ENCODE peak calls at places on chromosomes 2 and 18, in eight cellular contexts. One of them, this sample, is unnamed.
A peak's percentile ranks its signal among the peaks of the same experiment; 100 is the strongest.

GRCh38 chr2:96895709-96896651 is 26.1 kb upstream of the SEMA4C start:
- DNase-seq in CD4-positive, alpha-beta T cell: peak; percentile 38
- DNase-seq in GM12865: no peak
- DNase-seq in heart left ventricle: no peak
- DNase-seq in foreskin fibroblast: no peak
- DNase-seq in AG09319: no peak
- DNase-seq in cardiac muscle cell: no peak
- DNase-seq in HFF-Myc: no peak
- DNase-seq in this sample: no peak

GRCh38 chr18:63099026-63099840 is 220.3 kb downstream of the BCL2 start:
- DNase-seq in cardiac muscle cell: no peak
- DNase-seq in CD4-positive, alpha-beta T cell: no peak
- DNase-seq in foreskin fibroblast: no peak
- DNase-seq in heart left ventricle: no peak
- DNase-seq in HFF-Myc: no peak
- DNase-seq in AG09319: no peak
- DNase-seq in GM12865: no peak
- DNase-seq in this sample: no peak

GRCh38 chr2:143778981-143779380 is 649.8 kb downstream of the ARHGAP15 start:
- DNase-seq in foreskin fibroblast: peak; percentile 4
- DNase-seq in cardiac muscle cell: no peak
- DNase-seq in HFF-Myc: no peak
- DNase-seq in AG09319: no peak
- DNase-seq in heart left ventricle: no peak
- DNase-seq in GM12865: no peak
- DNase-seq in CD4-positive, alpha-beta T cell: no peak
- DNase-seq in this sample: no peak

GRCh38 chr18:80006726-80007125 is 18.4 kb upstream of the TXNL4A start:
- DNase-seq in CD4-positive, alpha-beta T cell: no peak
- DNase-seq in foreskin fibroblast: no peak
- DNase-seq in AG09319: no peak
- DNase-seq in GM12865: no peak
- DNase-seq in cardiac muscle cell: no peak
- DNase-seq in HFF-Myc: no peak
- DNase-seq in heart left ventricle: no peak
- DNase-seq in this sample: no peak

GRCh38 chr2:227748079-227748478 is 2.4 kb downstream of the SCYGR8 start:
- DNase-seq in foreskin fibroblast: no peak
- DNase-seq in GM12865: peak; percentile 28
- DNase-seq in HFF-Myc: no peak
- DNase-seq in cardiac muscle cell: no peak
- DNase-seq in heart left ventricle: no peak
- DNase-seq in AG09319: no peak
- DNase-seq in CD4-positive, alpha-beta T cell: no peak
- DNase-seq in this sample: peak; percentile 53

GRCh38 chr18:59155140-59155539 is 15.5 kb downstream of the SEC11C start:
- DNase-seq in GM12865: no peak
- DNase-seq in cardiac muscle cell: peak; percentile 9
- DNase-seq in AG09319: peak; percentile 43
- DNase-seq in HFF-Myc: peak; percentile 22
- DNase-seq in heart left ventricle: no peak
- DNase-seq in CD4-positive, alpha-beta T cell: no peak
- DNase-seq in foreskin fibroblast: peak; percentile 14
- DNase-seq in this sample: no peak

GRCh38 chr2:17636989-17637906 is 96.8 kb downstream of the VSNL1 start:
- DNase-seq in GM12865: no peak
- DNase-seq in AG09319: no peak
- DNase-seq in cardiac muscle cell: no peak
- DNase-seq in foreskin fibroblast: no peak
- DNase-seq in HFF-Myc: no peak
- DNase-seq in CD4-positive, alpha-beta T cell: no peak
- DNase-seq in heart left ventricle: no peak
- DNase-seq in this sample: no peak

GRCh38 chr2:148658807-148659722 is 14.5 kb downstream of the EPC2 start:
- DNase-seq in AG09319: no peak
- DNase-seq in CD4-positive, alpha-beta T cell: no peak
- DNase-seq in cardiac muscle cell: peak; percentile 54
- DNase-seq in HFF-Myc: no peak
- DNase-seq in foreskin fibroblast: no peak
- DNase-seq in heart left ventricle: no peak
- DNase-seq in GM12865: peak; percentile 73
- DNase-seq in this sample: no peak

GRCh38 chr2:206572725-206573124 is 69.6 kb upstream of the FAM237A start:
- DNase-seq in HFF-Myc: no peak
- DNase-seq in AG09319: no peak
- DNase-seq in heart left ventricle: no peak
- DNase-seq in foreskin fibroblast: no peak
- DNase-seq in CD4-positive, alpha-beta T cell: no peak
- DNase-seq in GM12865: no peak
- DNase-seq in cardiac muscle cell: no peak
- DNase-seq in this sample: no peak

GRCh38 chr18:73201940-73202339 is 334.2 kb upstream of the NETO1 start:
- DNase-seq in AG09319: no peak
- DNase-seq in foreskin fibroblast: no peak
- DNase-seq in CD4-positive, alpha-beta T cell: no peak
- DNase-seq in cardiac muscle cell: no peak
- DNase-seq in HFF-Myc: no peak
- DNase-seq in heart left ventricle: no peak
- DNase-seq in GM12865: no peak
- DNase-seq in this sample: no peak

GRCh38 chr2:56985609-56986008 is 801.8 kb downstream of the CCDC85A start:
- DNase-seq in AG09319: no peak
- DNase-seq in cardiac muscle cell: no peak
- DNase-seq in GM12865: no peak
- DNase-seq in foreskin fibroblast: no peak
- DNase-seq in CD4-positive, alpha-beta T cell: no peak
- DNase-seq in heart left ventricle: no peak
- DNase-seq in HFF-Myc: no peak
- DNase-seq in this sample: no peak
- TF ChIP-seq CTCF in AG09319: no peak
- TF ChIP-seq CTCF in cardiac muscle cell: no peak
- TF ChIP-seq CTCF in GM12865: no peak
- TF ChIP-seq CTCF in foreskin fibroblast: no peak
- TF ChIP-seq CTCF in CD4-positive, alpha-beta T cell: no peak
- TF ChIP-seq CTCF in heart left ventricle: no peak
- TF ChIP-seq CTCF in HFF-Myc: no peak
- TF ChIP-seq CTCF in this sample: no peak

GRCh38 chr18:26771524-26771923 is 94.0 kb downstream of the AQP4 start:
- DNase-seq in CD4-positive, alpha-beta T cell: no peak
- DNase-seq in heart left ventricle: no peak
- DNase-seq in AG09319: no peak
- DNase-seq in GM12865: peak; percentile 33
- DNase-seq in HFF-Myc: no peak
- DNase-seq in cardiac muscle cell: peak; percentile 51
- DNase-seq in foreskin fibroblast: no peak
- DNase-seq in this sample: no peak
- TF ChIP-seq CTCF in CD4-positive, alpha-beta T cell: no peak
- TF ChIP-seq CTCF in heart left ventricle: peak; percentile 35
- TF ChIP-seq CTCF in AG09319: peak; percentile 28
- TF ChIP-seq CTCF in GM12865: peak; percentile 43
- TF ChIP-seq CTCF in HFF-Myc: peak; percentile 18
- TF ChIP-seq CTCF in cardiac muscle cell: peak; percentile 65
- TF ChIP-seq CTCF in foreskin fibroblast: peak; percentile 6
- TF ChIP-seq CTCF in this sample: peak; percentile 35

GRCh38 chr2:45124456-45124855 is 115.2 kb upstream of the SIX2 start:
- DNase-seq in HFF-Myc: no peak
- DNase-seq in AG09319: no peak
- DNase-seq in foreskin fibroblast: no peak
- DNase-seq in CD4-positive, alpha-beta T cell: no peak
- DNase-seq in cardiac muscle cell: no peak
- DNase-seq in heart left ventricle: no peak
- DNase-seq in GM12865: no peak
- DNase-seq in this sample: no peak

GRCh38 chr2:45125232-45125631 is 116.0 kb upstream of the SIX2 start:
- DNase-seq in foreskin fibroblast: no peak
- DNase-seq in heart left ventricle: no peak
- DNase-seq in CD4-positive, alpha-beta T cell: no peak
- DNase-seq in GM12865: no peak
- DNase-seq in HFF-Myc: no peak
- DNase-seq in AG09319: no peak
- DNase-seq in cardiac muscle cell: no peak
- DNase-seq in this sample: no peak

GRCh38 chr2:45128580-45128997 is 119.3 kb upstream of the SIX2 start:
- DNase-seq in GM12865: no peak
- DNase-seq in CD4-positive, alpha-beta T cell: no peak
- DNase-seq in HFF-Myc: peak; percentile 73
- DNase-seq in cardiac muscle cell: peak; percentile 98
- DNase-seq in heart left ventricle: no peak
- DNase-seq in AG09319: peak; percentile 90
- DNase-seq in foreskin fibroblast: peak; percentile 93
- DNase-seq in this sample: no peak

GRCh38 chr2:45127891-45128290 is 118.6 kb upstream of the SIX2 start:
- DNase-seq in AG09319: no peak
- DNase-seq in HFF-Myc: no peak
- DNase-seq in foreskin fibroblast: no peak
- DNase-seq in heart left ventricle: no peak
- DNase-seq in CD4-positive, alpha-beta T cell: no peak
- DNase-seq in GM12865: no peak
- DNase-seq in cardiac muscle cell: no peak
- DNase-seq in this sample: no peak

GRCh38 chr2:45127321-45127720 is 118.1 kb upstream of the SIX2 start:
- DNase-seq in foreskin fibroblast: no peak
- DNase-seq in cardiac muscle cell: no peak
- DNase-seq in AG09319: no peak
- DNase-seq in heart left ventricle: no peak
- DNase-seq in HFF-Myc: no peak
- DNase-seq in CD4-positive, alpha-beta T cell: no peak
- DNase-seq in GM12865: no peak
- DNase-seq in this sample: no peak
- TF ChIP-seq CTCF in foreskin fibroblast: no peak
- TF ChIP-seq CTCF in cardiac muscle cell: no peak
- TF ChIP-seq CTCF in AG09319: no peak
- TF ChIP-seq CTCF in heart left ventricle: no peak
- TF ChIP-seq CTCF in HFF-Myc: no peak
- TF ChIP-seq CTCF in CD4-positive, alpha-beta T cell: no peak
- TF ChIP-seq CTCF in GM12865: no peak
- TF ChIP-seq CTCF in this sample: no peak

DNA sequence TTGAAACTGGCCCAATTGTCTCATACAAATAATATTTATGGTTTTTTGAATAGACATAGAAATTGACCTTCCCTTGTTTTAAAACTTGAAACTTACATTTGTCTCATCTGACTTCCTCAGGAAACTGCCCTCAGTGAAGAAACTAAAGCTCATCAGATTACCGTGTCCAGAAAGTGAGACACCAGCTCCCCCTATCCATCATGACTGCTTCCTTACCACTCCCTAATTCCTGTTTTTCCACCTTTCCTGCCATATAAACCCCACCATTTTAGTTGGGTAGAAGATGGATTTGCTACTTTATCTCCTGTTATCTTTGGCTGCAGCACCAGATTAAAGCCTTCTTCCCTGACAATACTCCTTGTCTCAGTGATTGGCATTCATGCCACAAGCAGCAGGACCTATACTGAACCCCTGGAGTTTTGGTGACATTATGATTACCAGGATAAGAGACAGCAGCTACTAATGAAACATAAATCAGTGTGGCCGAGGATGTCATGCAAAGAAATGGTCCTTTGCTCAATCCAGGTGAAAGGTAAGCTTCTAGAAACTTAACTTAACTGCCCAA is 1627.6 kb upstream of the ZEB2 start:
- DNase-seq in cardiac muscle cell: peak; percentile 30
- DNase-seq in foreskin fibroblast: no peak
- DNase-seq in GM12865: no peak
- DNase-seq in heart left ventricle: no peak
- DNase-seq in AG09319: no peak
- DNase-seq in HFF-Myc: no peak
- DNase-seq in CD4-positive, alpha-beta T cell: no peak
- DNase-seq in this sample: no peak
- TF ChIP-seq CTCF in cardiac muscle cell: peak; percentile 24
- TF ChIP-seq CTCF in foreskin fibroblast: no peak
- TF ChIP-seq CTCF in GM12865: no peak
- TF ChIP-seq CTCF in heart left ventricle: no peak
- TF ChIP-seq CTCF in AG09319: no peak
- TF ChIP-seq CTCF in HFF-Myc: peak; percentile 7
- TF ChIP-seq CTCF in CD4-positive, alpha-beta T cell: no peak
- TF ChIP-seq CTCF in this sample: no peak

GRCh38 chr2:150911766-150912280 is 349.8 kb downstream of the RBM43 start:
- DNase-seq in GM12865: no peak
- DNase-seq in cardiac muscle cell: peak; percentile 96
- DNase-seq in foreskin fibroblast: peak; percentile 89
- DNase-seq in AG09319: peak; percentile 86
- DNase-seq in HFF-Myc: peak; percentile 44
- DNase-seq in heart left ventricle: no peak
- DNase-seq in CD4-positive, alpha-beta T cell: no peak
- DNase-seq in this sample: no peak
- TF ChIP-seq CTCF in GM12865: no peak
- TF ChIP-seq CTCF in cardiac muscle cell: peak; percentile 49
- TF ChIP-seq CTCF in foreskin fibroblast: peak; percentile 41
- TF ChIP-seq CTCF in AG09319: peak; percentile 51
- TF ChIP-seq CTCF in HFF-Myc: peak; percentile 9
- TF ChIP-seq CTCF in heart left ventricle: peak; percentile 25
- TF ChIP-seq CTCF in CD4-positive, alpha-beta T cell: no peak
- TF ChIP-seq CTCF in this sample: no peak

DNA sequence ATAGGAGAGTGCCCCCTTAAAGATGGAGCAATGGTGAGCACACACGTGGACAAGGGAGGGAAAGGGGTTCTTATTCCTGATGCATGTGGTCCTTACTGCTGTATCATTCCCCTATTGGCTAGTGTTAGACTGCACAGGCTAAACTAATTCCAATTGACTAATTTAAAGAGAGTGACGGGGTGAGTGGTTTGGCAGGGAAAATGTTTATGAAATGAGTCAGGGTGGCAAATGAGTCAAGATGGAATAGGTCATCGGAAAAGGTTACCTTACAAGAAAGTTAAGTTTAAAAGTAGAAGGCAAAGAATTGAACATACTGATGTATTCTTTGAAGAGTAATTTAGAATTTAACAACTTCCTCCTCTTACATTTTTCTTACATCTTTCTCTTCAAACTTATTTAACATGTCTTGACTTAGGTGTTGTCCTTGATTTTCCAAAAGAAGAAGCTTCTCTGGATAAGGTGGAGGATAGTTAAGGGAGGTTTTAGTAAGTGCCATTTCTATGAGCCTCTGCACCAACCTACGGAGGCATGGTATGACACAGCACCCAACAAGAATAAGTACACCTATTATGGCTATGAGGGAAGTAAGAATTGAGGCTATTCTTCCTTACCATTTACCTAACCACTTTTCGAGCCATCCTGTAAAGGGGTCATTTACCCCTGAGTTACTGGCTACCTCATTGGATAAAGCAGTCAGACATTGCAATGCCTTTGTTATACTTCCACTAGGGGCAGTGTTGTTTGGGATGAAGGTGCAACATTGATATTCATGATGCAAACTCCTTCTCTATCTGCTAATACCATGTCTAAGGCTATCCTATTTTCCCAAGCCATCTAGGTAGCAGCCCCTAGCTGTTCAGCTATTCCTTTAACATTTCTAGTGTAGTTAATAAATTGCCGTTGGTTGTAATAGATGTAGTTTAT is 1345.8 kb upstream of the LRRTM1 start:
- DNase-seq in GM12865: no peak
- DNase-seq in heart left ventricle: no peak
- DNase-seq in AG09319: no peak
- DNase-seq in foreskin fibroblast: no peak
- DNase-seq in HFF-Myc: no peak
- DNase-seq in cardiac muscle cell: peak; percentile 9
- DNase-seq in CD4-positive, alpha-beta T cell: no peak
- DNase-seq in this sample: no peak
- TF ChIP-seq CTCF in GM12865: no peak
- TF ChIP-seq CTCF in heart left ventricle: no peak
- TF ChIP-seq CTCF in AG09319: no peak
- TF ChIP-seq CTCF in foreskin fibroblast: no peak
- TF ChIP-seq CTCF in HFF-Myc: peak; percentile 15
- TF ChIP-seq CTCF in cardiac muscle cell: peak; percentile 5
- TF ChIP-seq CTCF in CD4-positive, alpha-beta T cell: no peak
- TF ChIP-seq CTCF in this sample: no peak